ENCODE peak calls at places on chromosomes 5 and 9, in five cellular contexts. T is aorta, K is HS-5, Y is posterior cingulate gyrus, F is IMR-90. M is an unnamed sample.

GRCh38 chr5:177116631-177117373 is 16.8 kb upstream of the NSD1 start:
- DNase-seq in Y (peak), T (peak), K (peak), F (peak), M (peak)

GRCh38 chr9:125513634-125514413 is 193.2 kb downstream of the MAPKAP1 start:
- DNase-seq in T (no peak), K (peak), F (peak), Y (no peak), M (no peak)

GRCh38 chr5:132866342-132867045 is at the start of the genes GDF9 and UQCRQ:
- DNase-seq in K (peak), T (peak), Y (peak), F (peak), M (peak)

GRCh38 chr9:89781838-89782237 is 177.0 kb downstream of the GADD45G start:
- DNase-seq in F (no peak), K (no peak), Y (no peak), T (no peak), M (no peak)

GRCh38 chr5:132829742-132830435 is 558 bp downstream of the SHROOM1 start:
- DNase-seq in F (peak), T (peak), Y (peak), K (peak), M (peak)

GRCh38 chr5:181052526-181052927 is 12.5 kb downstream of the BTNL9 start:
- DNase-seq in K (no peak), F (no peak), Y (no peak), T (no peak), M (peak)

GRCh38 chr5:150945501-150945900 is 40.7 kb upstream of the ZNF300 start:
- DNase-seq in F (peak), T (no peak), K (peak), Y (no peak), M (no peak)

GRCh38 chr9:29213374-29214161 is 1640.3 kb upstream of the C9orf72 start:
- DNase-seq in F (no peak), Y (no peak), K (no peak), T (no peak), M (no peak)

GRCh38 chr5:105530716-105531261 is 1968.2 kb upstream of the NUDT12 start:
- DNase-seq in K (no peak), T (no peak), Y (no peak), F (no peak), M (no peak)

GRCh38 chr5:122870219-122870856 is 24.9 kb downstream of the SNX24 start:
- DNase-seq in F (peak), T (no peak), Y (no peak), K (no peak), M (no peak)

GRCh38 chr9:133505186-133505830 is 19.5 kb downstream of the MYMK start:
- DNase-seq in F (peak), T (no peak), K (no peak), Y (no peak), M (no peak)

GRCh38 chr9:111599092-111599947 is at the start of gene PTGR1:
- DNase-seq in Y (peak), F (peak), T (peak), K (peak), M (peak)

GRCh38 chr9:20351715-20352114 is 270.6 kb downstream of the MLLT3 start:
- DNase-seq in Y (no peak), K (no peak), T (no peak), F (no peak), M (no peak)

GRCh38 chr9:136024696-136025316 is 63.6 kb upstream of the UBAC1 start:
- DNase-seq in Y (no peak), F (no peak), K (no peak), T (no peak), M (no peak)

GRCh38 chr5:90095292-90096060 is 314.1 kb downstream of the CETN3 start:
- DNase-seq in T (no peak), F (no peak), Y (no peak), K (no peak), M (no peak)

GRCh38 chr9:83623634-83623991 is 670 bp downstream of the IDNK start:
- DNase-seq in T (no peak), Y (no peak), F (no peak), K (no peak), M (no peak)

M was measured in spleen.